ENCODE peak calls at places on chromosome 13, in seven cellular contexts. G is heart right ventricle, M is lower leg skin, I is body of pancreas, R is heart left ventricle, J is GM06990, N is A549. O is an unnamed sample.

GRCh38 chr13:48304132-48304876 is 753 bp downstream of the RB1 start:
- DNase-seq in I (peak; percentile 38), G (peak; percentile 49), R (peak; percentile 51), N (peak; percentile 6), J (peak; percentile 71), M (no peak), O (peak; percentile 84)

GRCh38 chr13:79541426-79542049 is 60.6 kb downstream of the NDFIP2 start:
- DNase-seq in N (peak; percentile 9), R (no peak), M (no peak), G (no peak), I (no peak), J (peak; percentile 26), O (peak; percentile 13)

GRCh38 chr13:54383604-54384003 is 1355.0 kb downstream of the OLFM4 start:
- DNase-seq in I (no peak), J (no peak), N (no peak), G (no peak), R (no peak), M (no peak), O (no peak)

GRCh38 chr13:40440990-40441820 is 225.2 kb downstream of the FOXO1 start:
- DNase-seq in I (peak; percentile 91), N (no peak), R (peak; percentile 92), J (no peak), M (peak; percentile 63), G (peak; percentile 83), O (no peak)

GRCh38 chr13:63625869-63626268 is 2210.2 kb upstream of the PCDH20 start:
- DNase-seq in G (no peak), M (no peak), I (no peak), R (no peak), J (no peak), N (no peak), O (no peak)

GRCh38 chr13:24083722-24084421 is 76.6 kb upstream of the SPATA13 start:
- DNase-seq in M (no peak), G (no peak), N (no peak), I (no peak), J (no peak), R (no peak), O (no peak)

GRCh38 chr13:98313023-98313937 is 136.2 kb upstream of the RNF113B start:
- DNase-seq in M (no peak), I (peak; percentile 81), R (no peak), J (no peak), G (no peak), N (no peak), O (no peak)

GRCh38 chr13:113822956-113823744 is 40.7 kb downstream of the GAS6 start:
- DNase-seq in G (no peak), J (no peak), I (no peak), R (no peak), N (no peak), M (no peak), O (no peak)

GRCh38 chr13:30830638-30830965 is 75.5 kb upstream of the MEDAG start:
- DNase-seq in J (no peak), R (no peak), I (no peak), M (no peak), N (no peak), G (no peak), O (no peak)

GRCh38 chr13:61151062-61151461 is 264.6 kb downstream of the PCDH20 start:
- DNase-seq in M (no peak), G (no peak), N (no peak), R (no peak), J (no peak), I (no peak), O (no peak)

GRCh38 chr13:26508885-26509284 is 48.6 kb upstream of the WASF3 start:
- DNase-seq in G (peak; percentile 33), J (no peak), M (peak; percentile 85), N (no peak), I (peak; percentile 47), R (peak; percentile 75), O (no peak)

GRCh38 chr13:19184176-19184575 is 2.6 kb upstream of the TUBA3C start:
- DNase-seq in R (no peak), M (no peak), G (no peak), J (no peak), N (no peak), I (no peak), O (no peak)

GRCh38 chr13:28654276-28654675 is 4.7 kb upstream of the POMP start:
- DNase-seq in R (no peak), J (no peak), I (no peak), G (no peak), M (no peak), N (no peak), O (no peak)

GRCh38 chr13:35470671-35471465 is 5.6 kb downstream of the MAB21L1 start:
- DNase-seq in J (no peak), I (no peak), G (peak; percentile 29), M (no peak), R (peak; percentile 65), N (no peak), O (no peak)

DNA sequence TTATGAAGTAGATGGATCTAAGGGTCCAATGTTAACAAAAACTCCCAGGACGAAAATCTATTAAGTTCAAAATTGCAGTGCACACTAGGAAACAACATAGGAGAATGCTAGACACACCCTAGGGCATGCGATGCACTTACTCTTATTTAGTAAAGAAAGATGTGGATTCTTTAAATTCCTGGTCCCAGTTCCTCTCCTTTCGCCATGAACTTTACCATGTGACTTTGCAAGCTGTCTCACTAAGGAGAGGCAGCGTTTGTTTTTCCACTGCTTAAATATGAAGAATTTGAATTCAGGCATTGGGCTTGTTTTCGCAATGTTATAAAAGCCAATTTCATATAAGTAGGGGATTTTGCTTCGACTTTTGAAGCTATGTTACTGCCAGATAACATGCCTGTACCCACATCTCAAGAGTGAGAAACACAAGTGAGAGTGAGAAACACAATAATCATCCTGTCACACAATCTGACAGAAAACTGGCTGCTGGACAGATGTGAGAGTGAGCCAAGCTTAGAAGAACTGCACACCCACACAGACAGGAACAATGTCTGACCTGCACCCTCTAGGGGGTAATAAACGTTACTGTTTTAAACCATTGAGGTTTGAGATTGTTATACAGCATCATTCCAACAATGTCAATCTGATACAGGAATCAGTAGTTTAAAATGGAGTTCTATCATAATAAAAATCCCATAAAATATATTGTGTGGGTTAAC is 1308.5 kb downstream of the SLITRK5 start:
- DNase-seq in N (no peak), J (no peak), M (no peak), I (no peak), G (peak; percentile 21), R (peak; percentile 32), O (no peak)
- TF ChIP-seq CTCF in N (no peak), J (no peak), M (no peak), I (no peak), G (peak; percentile 48), R (peak; percentile 40), O (no peak)

DNA sequence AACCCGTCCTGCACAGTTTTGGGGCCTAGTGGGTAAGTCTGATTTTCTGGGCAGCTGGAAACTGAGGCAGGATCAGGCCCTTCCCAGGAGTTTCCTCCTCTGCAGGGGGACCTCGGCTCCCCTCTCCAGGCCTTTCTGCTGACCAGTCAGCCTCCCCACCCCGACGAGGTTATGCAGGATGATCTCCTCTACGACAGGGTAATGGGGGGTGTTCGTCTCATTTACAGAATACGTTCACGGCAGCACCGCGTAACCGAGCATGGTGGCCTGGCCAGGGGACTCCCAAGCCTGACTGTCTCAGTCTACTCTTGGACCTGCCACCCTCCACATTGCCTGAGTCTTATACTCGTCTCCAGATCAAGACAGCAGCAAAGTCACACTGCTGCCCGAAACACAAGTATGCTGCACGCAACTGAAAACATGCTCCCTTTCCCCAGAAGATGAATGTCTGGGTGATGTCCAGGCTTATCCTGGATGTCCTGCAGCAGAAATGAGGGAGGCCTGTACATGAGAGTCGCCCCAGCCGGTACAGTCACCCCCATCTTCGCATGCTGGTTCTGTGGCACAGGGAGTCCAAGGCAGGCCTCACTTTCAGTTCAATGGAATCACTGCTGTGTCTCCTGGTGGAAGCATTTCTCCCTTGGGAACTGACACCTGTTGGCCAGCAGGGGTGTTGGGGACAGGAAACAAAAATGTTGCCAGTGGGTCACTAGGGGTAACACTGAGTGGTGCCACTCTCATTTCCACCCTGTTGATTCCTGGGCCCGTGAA is 120.8 kb downstream of the SOX1 start:
- DNase-seq in G (no peak), J (no peak), R (no peak), M (no peak), N (no peak), I (no peak), O (no peak)
- TF ChIP-seq CTCF in G (no peak), J (no peak), R (no peak), M (no peak), N (no peak), I (no peak), O (no peak)

GRCh38 chr13:81927347-81927746 is 1586.4 kb upstream of the SPRY2 start:
- DNase-seq in R (no peak), M (no peak), J (no peak), N (no peak), I (no peak), G (no peak), O (no peak)
- TF ChIP-seq CTCF in R (no peak), M (no peak), J (no peak), N (no peak), I (no peak), G (no peak), O (no peak)

GRCh38 chr13:73401769-73402168 is 343.0 kb downstream of the KLF5 start:
- DNase-seq in N (no peak), I (no peak), G (no peak), J (no peak), R (no peak), M (no peak), O (no peak)
- TF ChIP-seq CTCF in N (no peak), I (peak; percentile 34), G (no peak), J (no peak), R (no peak), M (no peak), O (no peak)

DNA sequence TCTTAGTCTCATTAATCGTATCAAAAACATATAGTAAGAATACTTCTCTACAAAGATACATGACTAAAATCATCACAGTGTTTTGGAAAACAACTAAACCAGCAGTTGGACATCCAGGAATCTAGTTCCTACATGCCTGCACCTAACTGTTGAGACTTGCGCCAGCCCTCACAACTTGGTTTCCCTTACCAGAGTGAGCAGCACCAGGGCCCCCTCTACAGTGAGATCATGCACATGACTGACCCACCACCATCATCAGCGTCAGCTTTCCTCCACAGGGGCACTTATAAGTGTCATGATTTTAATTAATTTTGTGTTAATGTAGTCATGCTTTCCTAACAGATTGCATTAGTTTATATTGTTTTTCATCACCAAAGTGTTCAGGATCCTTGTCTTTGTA is 1322.0 kb downstream of the EFNB2 start:
- DNase-seq in R (no peak), G (no peak), I (no peak), N (no peak), J (no peak), M (no peak), O (no peak)
- TF ChIP-seq CTCF in R (no peak), G (no peak), I (no peak), N (no peak), J (no peak), M (no peak), O (no peak)

O was measured in GM13976.